ENCODE peak calls at places on chromosomes 4 and X, in nine cellular contexts. One of them, this sample, is unnamed.

GRCh38 chrX:72255445-72255844 is 16.6 kb upstream of the ERCC6L start:
- DNase-seq in PC-9: no peak
- DNase-seq in uterus: no peak
- DNase-seq in mucosa of descending colon: peak
- DNase-seq in kidney: no peak
- DNase-seq in GM10248: no peak
- DNase-seq in Caco-2: no peak
- DNase-seq in fibroblast of the aortic adventitia: no peak
- DNase-seq in GM23338: peak
- DNase-seq in this sample: no peak

GRCh38 chrX:47501226-47502071 is 18.4 kb upstream of the ZNF41 start:
- DNase-seq in PC-9: peak
- DNase-seq in uterus: no peak
- DNase-seq in mucosa of descending colon: no peak
- DNase-seq in kidney: no peak
- DNase-seq in GM10248: no peak
- DNase-seq in Caco-2: no peak
- DNase-seq in fibroblast of the aortic adventitia: peak
- DNase-seq in GM23338: peak
- DNase-seq in this sample: no peak

GRCh38 chrX:155134255-155134654 is 62.9 kb downstream of the BRCC3 start:
- DNase-seq in PC-9: no peak
- DNase-seq in uterus: no peak
- DNase-seq in mucosa of descending colon: no peak
- DNase-seq in kidney: no peak
- DNase-seq in GM10248: no peak
- DNase-seq in Caco-2: no peak
- DNase-seq in fibroblast of the aortic adventitia: no peak
- DNase-seq in GM23338: no peak
- DNase-seq in this sample: no peak

GRCh38 chrX:134520860-134521390 is 61.0 kb downstream of the HPRT1 start:
- DNase-seq in PC-9: peak
- DNase-seq in uterus: no peak
- DNase-seq in mucosa of descending colon: no peak
- DNase-seq in kidney: no peak
- DNase-seq in GM10248: peak
- DNase-seq in Caco-2: peak
- DNase-seq in fibroblast of the aortic adventitia: peak
- DNase-seq in GM23338: peak
- DNase-seq in this sample: no peak

GRCh38 chrX:148422531-148422930 is 77.9 kb upstream of the AFF2 start:
- DNase-seq in PC-9: no peak
- DNase-seq in uterus: no peak
- DNase-seq in mucosa of descending colon: no peak
- DNase-seq in kidney: no peak
- DNase-seq in GM10248: no peak
- DNase-seq in Caco-2: no peak
- DNase-seq in fibroblast of the aortic adventitia: peak
- DNase-seq in GM23338: no peak
- DNase-seq in this sample: no peak

GRCh38 chr4:186500721-186501304 is 54.6 kb downstream of the MTNR1A start:
- DNase-seq in PC-9: no peak
- DNase-seq in uterus: no peak
- DNase-seq in mucosa of descending colon: no peak
- DNase-seq in kidney: peak
- DNase-seq in GM10248: no peak
- DNase-seq in Caco-2: no peak
- DNase-seq in fibroblast of the aortic adventitia: no peak
- DNase-seq in GM23338: peak
- DNase-seq in this sample: no peak

GRCh38 chr4:183335369-183335940 is 13.2 kb upstream of the CLDN24 start:
- DNase-seq in PC-9: peak
- DNase-seq in uterus: no peak
- DNase-seq in mucosa of descending colon: no peak
- DNase-seq in kidney: peak
- DNase-seq in GM10248: no peak
- DNase-seq in Caco-2: no peak
- DNase-seq in fibroblast of the aortic adventitia: peak
- DNase-seq in GM23338: no peak
- DNase-seq in this sample: no peak

GRCh38 chrX:134603806-134604700 is 54.2 kb downstream of the PLAC1 start:
- DNase-seq in PC-9: peak
- DNase-seq in uterus: peak
- DNase-seq in mucosa of descending colon: no peak
- DNase-seq in kidney: no peak
- DNase-seq in GM10248: no peak
- DNase-seq in Caco-2: no peak
- DNase-seq in fibroblast of the aortic adventitia: peak
- DNase-seq in GM23338: peak
- DNase-seq in this sample: no peak

GRCh38 chrX:134423606-134424005 is 36.4 kb upstream of the HPRT1 start:
- DNase-seq in PC-9: no peak
- DNase-seq in uterus: no peak
- DNase-seq in mucosa of descending colon: no peak
- DNase-seq in kidney: no peak
- DNase-seq in GM10248: no peak
- DNase-seq in Caco-2: no peak
- DNase-seq in fibroblast of the aortic adventitia: peak
- DNase-seq in GM23338: no peak
- DNase-seq in this sample: no peak

DNA sequence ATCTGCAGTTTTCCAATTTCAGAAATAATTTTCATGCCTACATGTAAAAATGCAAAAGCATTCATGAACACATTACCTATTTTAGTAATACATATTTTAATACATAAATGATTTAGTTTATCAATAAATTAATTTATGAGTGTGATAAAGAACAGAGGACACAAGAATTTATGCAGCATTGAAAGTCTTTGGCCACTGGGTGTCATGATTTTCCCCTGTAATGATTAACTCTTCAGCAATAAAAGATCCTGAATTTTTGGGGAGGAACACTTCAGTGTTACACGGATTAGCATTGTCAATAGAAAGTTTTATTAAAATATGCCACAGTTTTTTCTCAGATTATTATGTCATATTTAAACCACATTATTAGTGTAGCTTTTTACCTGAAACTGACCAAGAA is 8.6 kb upstream of the VCX2 start:
- DNase-seq in PC-9: no peak
- DNase-seq in uterus: no peak
- DNase-seq in mucosa of descending colon: no peak
- DNase-seq in kidney: no peak
- DNase-seq in GM10248: no peak
- DNase-seq in Caco-2: no peak
- DNase-seq in fibroblast of the aortic adventitia: no peak
- DNase-seq in GM23338: no peak
- DNase-seq in this sample: no peak
- TF ChIP-seq CTCF in PC-9: peak
- TF ChIP-seq CTCF in uterus: no peak
- TF ChIP-seq CTCF in mucosa of descending colon: no peak
- TF ChIP-seq CTCF in kidney: no peak
- TF ChIP-seq CTCF in GM10248: no peak
- TF ChIP-seq CTCF in Caco-2: peak
- TF ChIP-seq CTCF in fibroblast of the aortic adventitia: no peak
- TF ChIP-seq CTCF in GM23338: no peak
- TF ChIP-seq CTCF in this sample: no peak

GRCh38 chr4:14792702-14793227 is 209.5 kb upstream of the CPEB2 start:
- DNase-seq in PC-9: no peak
- DNase-seq in uterus: no peak
- DNase-seq in mucosa of descending colon: no peak
- DNase-seq in kidney: no peak
- DNase-seq in GM10248: no peak
- DNase-seq in Caco-2: no peak
- DNase-seq in fibroblast of the aortic adventitia: no peak
- DNase-seq in GM23338: no peak
- DNase-seq in this sample: no peak
- TF ChIP-seq CTCF in PC-9: no peak
- TF ChIP-seq CTCF in uterus: no peak
- TF ChIP-seq CTCF in mucosa of descending colon: no peak
- TF ChIP-seq CTCF in kidney: no peak
- TF ChIP-seq CTCF in GM10248: no peak
- TF ChIP-seq CTCF in Caco-2: no peak
- TF ChIP-seq CTCF in fibroblast of the aortic adventitia: no peak
- TF ChIP-seq CTCF in GM23338: no peak
- TF ChIP-seq CTCF in this sample: no peak

DNA sequence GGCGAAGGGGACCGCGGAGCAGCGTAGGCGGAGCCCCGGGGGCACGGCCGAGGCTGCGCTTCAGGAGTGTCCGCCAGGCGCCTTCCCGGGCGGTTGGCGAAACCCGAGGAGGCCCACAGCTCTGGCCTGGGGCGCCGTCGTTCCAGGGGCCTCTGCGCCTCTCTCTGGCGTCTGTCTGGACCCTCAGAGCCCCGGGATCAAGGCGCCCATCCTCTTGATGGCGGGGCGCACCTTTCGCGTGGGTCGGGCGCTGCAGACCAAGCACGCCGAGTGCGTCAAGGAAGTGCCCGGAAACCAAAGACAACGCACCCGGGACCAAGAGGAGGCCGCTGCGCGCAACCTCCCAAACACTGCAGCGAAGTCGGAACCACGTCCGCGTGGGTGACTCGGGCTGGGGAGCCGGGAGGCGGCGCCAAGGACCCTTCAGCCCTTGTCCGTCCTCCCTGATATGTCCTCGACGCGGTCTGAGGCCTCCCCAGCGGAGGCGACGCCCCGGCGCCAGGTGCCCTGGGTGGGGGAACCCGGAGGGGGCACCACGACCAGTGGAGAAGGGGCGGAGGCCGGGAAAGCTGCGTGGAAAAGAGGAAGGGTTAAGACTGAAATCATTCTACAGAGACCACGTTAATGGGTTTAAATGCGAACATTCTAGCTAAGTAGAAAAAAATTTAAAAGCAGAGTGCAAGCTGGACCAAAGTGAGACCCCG is 9.9 kb downstream of the HMX1 start:
- DNase-seq in PC-9: no peak
- DNase-seq in uterus: no peak
- DNase-seq in mucosa of descending colon: peak
- DNase-seq in kidney: no peak
- DNase-seq in GM10248: no peak
- DNase-seq in Caco-2: no peak
- DNase-seq in fibroblast of the aortic adventitia: no peak
- DNase-seq in GM23338: peak
- DNase-seq in this sample: no peak
- TF ChIP-seq CTCF in PC-9: no peak
- TF ChIP-seq CTCF in uterus: no peak
- TF ChIP-seq CTCF in mucosa of descending colon: no peak
- TF ChIP-seq CTCF in kidney: no peak
- TF ChIP-seq CTCF in GM10248: no peak
- TF ChIP-seq CTCF in Caco-2: no peak
- TF ChIP-seq CTCF in fibroblast of the aortic adventitia: no peak
- TF ChIP-seq CTCF in GM23338: no peak
- TF ChIP-seq CTCF in this sample: no peak

GRCh38 chr4:71526626-71527406 is 188.0 kb downstream of the SLC4A4 start:
- DNase-seq in PC-9: no peak
- DNase-seq in uterus: no peak
- DNase-seq in mucosa of descending colon: no peak
- DNase-seq in kidney: no peak
- DNase-seq in GM10248: no peak
- DNase-seq in Caco-2: no peak
- DNase-seq in fibroblast of the aortic adventitia: no peak
- DNase-seq in GM23338: peak
- DNase-seq in this sample: no peak
- TF ChIP-seq CTCF in PC-9: no peak
- TF ChIP-seq CTCF in uterus: no peak
- TF ChIP-seq CTCF in mucosa of descending colon: no peak
- TF ChIP-seq CTCF in kidney: no peak
- TF ChIP-seq CTCF in GM10248: no peak
- TF ChIP-seq CTCF in Caco-2: no peak
- TF ChIP-seq CTCF in fibroblast of the aortic adventitia: peak
- TF ChIP-seq CTCF in GM23338: peak
- TF ChIP-seq CTCF in this sample: no peak

GRCh38 chr4:138063581-138063980 is 178.6 kb downstream of the SLC7A11 start:
- DNase-seq in PC-9: no peak
- DNase-seq in uterus: no peak
- DNase-seq in mucosa of descending colon: no peak
- DNase-seq in kidney: no peak
- DNase-seq in GM10248: no peak
- DNase-seq in Caco-2: no peak
- DNase-seq in fibroblast of the aortic adventitia: no peak
- DNase-seq in GM23338: peak
- DNase-seq in this sample: no peak
- TF ChIP-seq CTCF in PC-9: no peak
- TF ChIP-seq CTCF in uterus: no peak
- TF ChIP-seq CTCF in mucosa of descending colon: no peak
- TF ChIP-seq CTCF in kidney: no peak
- TF ChIP-seq CTCF in GM10248: no peak
- TF ChIP-seq CTCF in Caco-2: no peak
- TF ChIP-seq CTCF in fibroblast of the aortic adventitia: no peak
- TF ChIP-seq CTCF in GM23338: no peak
- TF ChIP-seq CTCF in this sample: no peak

GRCh38 chrX:55488268-55488558 is 1.4 kb downstream of the USP51 start:
- DNase-seq in PC-9: no peak
- DNase-seq in uterus: no peak
- DNase-seq in mucosa of descending colon: no peak
- DNase-seq in kidney: no peak
- DNase-seq in GM10248: no peak
- DNase-seq in Caco-2: no peak
- DNase-seq in fibroblast of the aortic adventitia: no peak
- DNase-seq in GM23338: peak
- DNase-seq in this sample: peak

GRCh38 chrX:55490121-55490520 is 473 bp upstream of the USP51 start:
- DNase-seq in PC-9: no peak
- DNase-seq in uterus: no peak
- DNase-seq in mucosa of descending colon: no peak
- DNase-seq in kidney: no peak
- DNase-seq in GM10248: no peak
- DNase-seq in Caco-2: no peak
- DNase-seq in fibroblast of the aortic adventitia: no peak
- DNase-seq in GM23338: no peak
- DNase-seq in this sample: no peak

GRCh38 chrX:55490974-55491373 is 1.3 kb upstream of the USP51 start:
- DNase-seq in PC-9: no peak
- DNase-seq in uterus: no peak
- DNase-seq in mucosa of descending colon: no peak
- DNase-seq in kidney: no peak
- DNase-seq in GM10248: no peak
- DNase-seq in Caco-2: no peak
- DNase-seq in fibroblast of the aortic adventitia: no peak
- DNase-seq in GM23338: no peak
- DNase-seq in this sample: no peak

GRCh38 chrX:55488559-55489314 is 911 bp downstream of the USP51 start:
- DNase-seq in PC-9: no peak
- DNase-seq in uterus: peak
- DNase-seq in mucosa of descending colon: peak
- DNase-seq in kidney: peak
- DNase-seq in GM10248: peak
- DNase-seq in Caco-2: peak
- DNase-seq in fibroblast of the aortic adventitia: peak
- DNase-seq in GM23338: peak
- DNase-seq in this sample: peak

GRCh38 chrX:55489315-55490009 is at the start of gene USP51:
- DNase-seq in PC-9: no peak
- DNase-seq in uterus: peak
- DNase-seq in mucosa of descending colon: peak
- DNase-seq in kidney: peak
- DNase-seq in GM10248: peak
- DNase-seq in Caco-2: peak
- DNase-seq in fibroblast of the aortic adventitia: peak
- DNase-seq in GM23338: peak
- DNase-seq in this sample: no peak
- TF ChIP-seq CTCF in PC-9: no peak
- TF ChIP-seq CTCF in uterus: peak
- TF ChIP-seq CTCF in mucosa of descending colon: no peak
- TF ChIP-seq CTCF in kidney: no peak
- TF ChIP-seq CTCF in GM10248: peak
- TF ChIP-seq CTCF in Caco-2: no peak
- TF ChIP-seq CTCF in fibroblast of the aortic adventitia: peak
- TF ChIP-seq CTCF in GM23338: no peak
- TF ChIP-seq CTCF in this sample: no peak

This sample was measured in natural killer cell.